ENCODE peak calls at places on chromosomes 6 and 20, in ten cellular contexts. L, S, M, X, D, V, B, F, Z and H are unnamed samples.
A peak's percentile ranks its signal among the peaks of the same experiment; 100 is the strongest.

GRCh38 chr20:48096957-48097890 is 311.9 kb upstream of the SULF2 start:
- DNase-seq in X (no peak), B (no peak), L (no peak), V (no peak), M (no peak), D (no peak), F (peak; percentile 12), S (no peak), Z (peak; percentile 92), H (no peak)

GRCh38 chr20:62688855-62689460 is 19.7 kb upstream of the NTSR1 start:
- DNase-seq in V (no peak), S (no peak), M (no peak), L (no peak), Z (no peak), X (no peak), B (no peak), F (no peak), D (peak; percentile 80), H (peak; percentile 7)

GRCh38 chr6:27651371-27651732 is 178.4 kb upstream of the ZNF184 start:
- DNase-seq in Z (no peak), F (peak; percentile 86), X (no peak), S (no peak), D (no peak), M (peak; percentile 15), B (no peak), V (no peak), L (no peak), H (no peak)

GRCh38 chr6:12348530-12349511 is 58.7 kb downstream of the EDN1 start:
- DNase-seq in V (no peak), M (no peak), S (no peak), B (no peak), L (no peak), X (no peak), Z (no peak), F (no peak), D (peak; percentile 88), H (peak; percentile 82)

GRCh38 chr20:38337561-38338140 is 8.6 kb upstream of the LBP start:
- DNase-seq in F (peak; percentile 87), V (peak; percentile 97), B (no peak), L (no peak), M (no peak), S (no peak), D (peak; percentile 66), X (no peak), Z (peak; percentile 32), H (no peak)

GRCh38 chr20:48463916-48464315 is 363.9 kb downstream of the PREX1 start:
- DNase-seq in X (no peak), F (peak; percentile 69), Z (no peak), S (no peak), V (no peak), D (no peak), B (no peak), L (no peak), M (no peak), H (peak; percentile 63)

GRCh38 chr20:62351469-62352401 is 15.4 kb downstream of the LAMA5 start:
- DNase-seq in V (no peak), M (no peak), B (no peak), Z (no peak), D (no peak), F (no peak), L (no peak), X (no peak), S (no peak), H (no peak)

GRCh38 chr6:37303891-37304503 is 46.1 kb upstream of the TMEM217 start:
- DNase-seq in X (no peak), S (no peak), Z (peak; percentile 31), F (peak; percentile 80), L (no peak), M (no peak), B (no peak), V (no peak), D (peak; percentile 35), H (peak; percentile 60)